ENCODE peak calls at places on chromosomes 1 and 21, in seven cellular contexts. Z is SK-N-SH, Q is HCT116, B is H1, J is K562, X is GM12878, D is HepG2. U is an unnamed sample.

GRCh38 chr1:111193712-111194480 is 6.5 kb downstream of the DENND2D start:
- DNase-seq in Z (no peak), Q (no peak), B (no peak), J (no peak), X (no peak), D (no peak), U (no peak)

GRCh38 chr1:14109276-14109635 is 409.3 kb downstream of the PRDM2 start:
- DNase-seq in Z (no peak), Q (no peak), B (no peak), J (no peak), X (no peak), D (no peak), U (no peak)

GRCh38 chr1:228903573-228904122 is 168.4 kb downstream of the RHOU start:
- DNase-seq in Z (no peak), Q (no peak), B (no peak), J (no peak), X (no peak), D (no peak), U (peak; percentile 17)

GRCh38 chr1:40896482-40896881 is 34.3 kb upstream of the CITED4 start:
- DNase-seq in Z (no peak), Q (no peak), B (no peak), J (no peak), X (no peak), D (peak; percentile 27), U (no peak)

GRCh38 chr1:12448746-12449177 is 169.2 kb downstream of the DHRS3 start:
- DNase-seq in Z (no peak), Q (no peak), B (no peak), J (peak; percentile 82), X (no peak), D (no peak), U (no peak)

GRCh38 chr1:23423415-23424170 is 955 bp downstream of the TCEA3 start:
- DNase-seq in Z (peak; percentile 86), Q (no peak), B (no peak), J (no peak), X (no peak), D (peak; percentile 85), U (peak; percentile 45)

GRCh38 chr21:46376856-46377453 is 53.0 kb downstream of the PCNT start:
- DNase-seq in Z (no peak), Q (no peak), B (no peak), J (no peak), X (no peak), D (no peak), U (no peak)

GRCh38 chr1:225754940-225755635 is 22.5 kb upstream of the SRP9 start:
- DNase-seq in Z (no peak), Q (no peak), B (no peak), J (peak; percentile 35), X (no peak), D (peak; percentile 93), U (no peak)

GRCh38 chr1:24694380-24694843 is 50.8 kb upstream of the CLIC4 start:
- DNase-seq in Z (peak; percentile 62), Q (no peak), B (no peak), J (no peak), X (peak; percentile 79), D (no peak), U (no peak)

GRCh38 chr1:30920827-30921226 is 12.3 kb upstream of the SDC3 start:
- DNase-seq in Z (no peak), Q (no peak), B (no peak), J (no peak), X (no peak), D (no peak), U (no peak)

GRCh38 chr1:12453400-12454343 is 164.3 kb downstream of the DHRS3 start:
- DNase-seq in Z (no peak), Q (no peak), B (no peak), J (peak; percentile 41), X (no peak), D (peak; percentile 86), U (no peak)

GRCh38 chr1:23470282-23471070 is 13.5 kb downstream of the ASAP3 start:
- DNase-seq in Z (no peak), Q (no peak), B (no peak), J (no peak), X (no peak), D (no peak), U (peak; percentile 37)

GRCh38 chr1:185045793-185046441 is 559 bp downstream of the RNF2 start:
- DNase-seq in Z (peak; percentile 84), Q (no peak), B (no peak), J (peak; percentile 75), X (no peak), D (no peak), U (peak; percentile 29)

GRCh38 chr1:203556047-203556851 is 62.3 kb downstream of the OPTC start:
- DNase-seq in Z (peak; percentile 75), Q (no peak), B (no peak), J (no peak), X (no peak), D (no peak), U (no peak)

GRCh38 chr1:213989071-213989739 is 1.4 kb downstream of the PROX1 start:
- DNase-seq in Z (peak; percentile 53), Q (no peak), B (no peak), J (no peak), X (no peak), D (peak; percentile 70), U (no peak)

GRCh38 chr1:233879841-233880240 is 24.6 kb upstream of the SLC35F3 start:
- DNase-seq in Z (no peak), Q (no peak), B (no peak), J (no peak), X (no peak), D (no peak), U (no peak)

GRCh38 chr1:42929434-42930177 is 29.1 kb downstream of the SLC2A1 start:
- DNase-seq in Z (no peak), Q (no peak), B (no peak), J (no peak), X (no peak), D (no peak), U (no peak)

GRCh38 chr1:168972887-168973286 is 133.6 kb upstream of the ATP1B1 start:
- DNase-seq in Z (no peak), Q (no peak), B (no peak), J (no peak), X (no peak), D (no peak), U (no peak)

GRCh38 chr1:161946071-161946987 is 77.3 kb downstream of the OLFML2B start:
- DNase-seq in Z (no peak), Q (no peak), B (no peak), J (no peak), X (no peak), D (no peak), U (no peak)

GRCh38 chr1:161948435-161948834 is 75.2 kb downstream of the OLFML2B start:
- DNase-seq in Z (no peak), Q (no peak), B (no peak), J (no peak), X (no peak), D (no peak), U (no peak)

GRCh38 chr1:161941726-161942125 is 81.9 kb downstream of the OLFML2B start:
- DNase-seq in Z (no peak), Q (no peak), B (no peak), J (no peak), X (no peak), D (no peak), U (no peak)

GRCh38 chr1:161943713-161944112 is 80.0 kb downstream of the OLFML2B start:
- DNase-seq in Z (no peak), Q (no peak), B (no peak), J (no peak), X (no peak), D (no peak), U (no peak)

DNA sequence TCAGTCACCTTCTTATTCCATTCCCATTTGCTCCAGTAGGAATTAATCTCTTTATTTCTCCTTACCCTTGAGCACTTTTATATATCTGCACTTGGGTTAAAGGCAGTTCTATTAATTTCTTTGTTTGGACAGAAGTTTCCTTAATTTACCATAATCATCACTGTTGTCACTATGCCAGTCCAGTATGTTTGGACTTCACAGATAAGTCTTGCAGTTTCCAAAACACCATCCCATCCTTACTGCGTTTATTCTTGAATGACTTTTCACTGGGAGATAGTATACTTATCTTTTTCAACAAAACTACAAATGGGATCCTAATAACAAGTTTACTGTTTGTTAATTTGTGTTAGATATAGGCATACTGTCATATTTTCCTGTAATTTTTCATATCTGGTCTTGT is 78.4 kb downstream of the OLFML2B start:
- DNase-seq in Z (no peak), Q (no peak), B (no peak), J (no peak), X (no peak), D (no peak), U (no peak)
- TF ChIP-seq JUND in Z (no peak), Q (no peak), B (no peak), J (no peak), X (no peak), D (no peak), U (no peak)

DNA sequence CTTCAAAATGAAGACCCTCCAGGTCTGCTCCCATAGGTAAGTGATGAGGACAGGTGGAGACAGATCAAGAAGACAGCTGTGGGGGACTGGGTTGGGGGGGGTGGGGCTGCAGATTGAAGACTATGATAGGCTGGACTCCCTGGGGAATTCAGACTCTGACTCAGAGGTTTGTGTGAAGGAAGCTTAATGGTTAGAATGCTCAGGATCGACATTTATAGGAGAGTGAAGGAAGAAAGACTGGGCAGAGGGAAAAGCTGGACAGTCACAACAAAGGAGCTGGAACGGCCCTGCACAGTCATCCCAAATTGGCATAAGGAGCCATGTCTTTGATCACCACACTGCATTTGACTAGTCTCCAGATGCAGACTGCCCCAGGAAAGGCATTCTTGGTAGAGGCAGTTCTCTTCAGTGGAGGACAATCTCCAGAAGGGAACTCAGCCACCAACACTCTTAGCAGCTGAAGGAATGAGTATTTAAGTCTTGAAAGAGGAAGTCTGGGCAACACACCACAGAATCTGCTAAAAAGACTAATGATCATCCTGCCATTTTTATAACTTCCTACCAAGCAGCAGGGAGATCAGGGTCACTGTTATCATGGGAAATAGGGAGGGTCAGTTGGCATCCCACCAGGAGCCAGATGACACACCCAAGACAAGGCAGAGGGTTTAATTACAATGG is 120.0 kb upstream of the ZC3H11B start:
- DNase-seq in Z (no peak), Q (no peak), B (no peak), J (no peak), X (no peak), D (no peak), U (no peak)
- TF ChIP-seq JUND in Z (no peak), Q (no peak), B (no peak), J (no peak), X (no peak), D (no peak), U (no peak)

GRCh38 chr1:54361342-54361741 is 44.9 kb downstream of the SSBP3 start:
- DNase-seq in Z (no peak), Q (no peak), B (no peak), J (no peak), X (no peak), D (no peak), U (no peak)
- TF ChIP-seq JUND in Z (no peak), Q (no peak), B (no peak), J (no peak), X (no peak), D (no peak), U (no peak)

DNA sequence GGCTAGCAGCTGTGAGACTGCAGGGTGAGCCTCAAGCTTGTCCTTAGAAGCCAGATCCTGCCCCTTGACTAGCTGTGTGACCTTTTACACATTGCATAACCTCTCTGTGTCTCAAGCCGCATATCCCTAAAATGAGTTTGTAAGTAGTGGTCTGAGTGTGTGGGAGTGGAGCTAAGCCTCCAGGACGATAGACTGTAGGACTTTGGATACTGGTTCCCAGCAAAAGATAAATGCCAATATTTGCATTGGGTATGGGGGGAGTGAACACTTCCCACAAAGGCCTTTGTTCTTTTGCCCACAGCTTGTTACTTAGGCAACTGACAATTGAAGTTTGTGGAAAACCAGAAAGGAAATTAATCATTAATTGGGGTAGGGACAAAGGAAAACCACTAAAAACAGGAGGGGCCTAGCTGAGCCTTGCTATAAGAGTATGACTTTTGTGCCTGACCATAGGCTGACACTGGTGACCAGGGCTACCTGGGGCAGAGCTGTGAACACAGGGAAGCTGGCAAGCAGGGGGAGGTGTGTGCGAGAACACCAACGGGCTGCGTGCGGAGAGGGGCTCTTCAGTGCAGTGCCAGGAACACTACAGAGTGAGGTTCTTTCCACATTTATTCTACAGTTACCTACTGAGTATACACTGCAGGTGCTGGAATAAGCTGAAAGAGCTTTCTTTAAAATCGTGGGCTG is 102.4 kb upstream of the ETV3 start:
- DNase-seq in Z (no peak), Q (no peak), B (no peak), J (no peak), X (peak; percentile 40), D (peak; percentile 99), U (no peak)
- TF ChIP-seq JUND in Z (no peak), Q (no peak), B (no peak), J (no peak), X (no peak), D (no peak), U (no peak)